ENCODE peak calls at places on chromosomes 4 and X, in ten cellular contexts. One of them, this sample, is unnamed.

GRCh38 chr4:149292422-149293055 is 523.1 kb downstream of the IQCM start:
- DNase-seq in T-helper 9 cell: no peak
- DNase-seq in T follicular helper cell: no peak
- DNase-seq in HT1080: no peak
- DNase-seq in HFF-Myc: no peak
- DNase-seq in EL: no peak
- DNase-seq in right cardiac atrium: peak
- DNase-seq in A549: no peak
- DNase-seq in stimulated activated CD4-positive, alpha-beta T cell treated with anti-CD3 and anti-CD28 coated beads, TNF-alpha, amount 100 ng/mL, for 1 hour: no peak
- DNase-seq in fibroblast of mammary gland: peak
- DNase-seq in this sample: no peak

GRCh38 chr4:1396806-1397455 is 9.3 kb downstream of the NKX1-1 start:
- DNase-seq in T-helper 9 cell: no peak
- DNase-seq in T follicular helper cell: no peak
- DNase-seq in HT1080: no peak
- DNase-seq in HFF-Myc: no peak
- DNase-seq in EL: no peak
- DNase-seq in right cardiac atrium: peak
- DNase-seq in A549: no peak
- DNase-seq in stimulated activated CD4-positive, alpha-beta T cell treated with anti-CD3 and anti-CD28 coated beads, TNF-alpha, amount 100 ng/mL, for 1 hour: no peak
- DNase-seq in fibroblast of mammary gland: no peak
- DNase-seq in this sample: no peak

GRCh38 chr4:184136525-184136924 is 81.1 kb downstream of the ENPP6 start:
- DNase-seq in T-helper 9 cell: no peak
- DNase-seq in T follicular helper cell: no peak
- DNase-seq in HT1080: no peak
- DNase-seq in HFF-Myc: no peak
- DNase-seq in EL: no peak
- DNase-seq in right cardiac atrium: no peak
- DNase-seq in A549: no peak
- DNase-seq in stimulated activated CD4-positive, alpha-beta T cell treated with anti-CD3 and anti-CD28 coated beads, TNF-alpha, amount 100 ng/mL, for 1 hour: no peak
- DNase-seq in fibroblast of mammary gland: no peak
- DNase-seq in this sample: no peak

GRCh38 chr4:21848001-21848400 is 100.6 kb downstream of the KCNIP4 start:
- DNase-seq in T-helper 9 cell: no peak
- DNase-seq in T follicular helper cell: no peak
- DNase-seq in HT1080: no peak
- DNase-seq in HFF-Myc: no peak
- DNase-seq in EL: no peak
- DNase-seq in right cardiac atrium: no peak
- DNase-seq in A549: no peak
- DNase-seq in stimulated activated CD4-positive, alpha-beta T cell treated with anti-CD3 and anti-CD28 coated beads, TNF-alpha, amount 100 ng/mL, for 1 hour: no peak
- DNase-seq in fibroblast of mammary gland: no peak
- DNase-seq in this sample: no peak

GRCh38 chr4:41949531-41949930 is 14.3 kb downstream of the TMEM33 start:
- DNase-seq in T-helper 9 cell: no peak
- DNase-seq in T follicular helper cell: no peak
- DNase-seq in HT1080: no peak
- DNase-seq in HFF-Myc: peak
- DNase-seq in EL: no peak
- DNase-seq in right cardiac atrium: no peak
- DNase-seq in A549: no peak
- DNase-seq in stimulated activated CD4-positive, alpha-beta T cell treated with anti-CD3 and anti-CD28 coated beads, TNF-alpha, amount 100 ng/mL, for 1 hour: no peak
- DNase-seq in fibroblast of mammary gland: peak
- DNase-seq in this sample: no peak

GRCh38 chr4:156958276-156959074 is 13.1 kb downstream of the PDGFC start:
- DNase-seq in T-helper 9 cell: no peak
- DNase-seq in T follicular helper cell: no peak
- DNase-seq in HT1080: no peak
- DNase-seq in HFF-Myc: no peak
- DNase-seq in EL: no peak
- DNase-seq in right cardiac atrium: no peak
- DNase-seq in A549: no peak
- DNase-seq in stimulated activated CD4-positive, alpha-beta T cell treated with anti-CD3 and anti-CD28 coated beads, TNF-alpha, amount 100 ng/mL, for 1 hour: no peak
- DNase-seq in fibroblast of mammary gland: no peak
- DNase-seq in this sample: no peak

GRCh38 chr4:184538023-184538599 is 63.8 kb upstream of the IRF2 start:
- DNase-seq in T-helper 9 cell: peak
- DNase-seq in T follicular helper cell: peak
- DNase-seq in HT1080: peak
- DNase-seq in HFF-Myc: peak
- DNase-seq in EL: peak
- DNase-seq in right cardiac atrium: peak
- DNase-seq in A549: peak
- DNase-seq in stimulated activated CD4-positive, alpha-beta T cell treated with anti-CD3 and anti-CD28 coated beads, TNF-alpha, amount 100 ng/mL, for 1 hour: peak
- DNase-seq in fibroblast of mammary gland: peak
- DNase-seq in this sample: peak

GRCh38 chrX:55132416-55132815 is 43.6 kb downstream of the PAGE2 start:
- DNase-seq in T-helper 9 cell: no peak
- DNase-seq in T follicular helper cell: no peak
- DNase-seq in HT1080: no peak
- DNase-seq in HFF-Myc: no peak
- DNase-seq in EL: no peak
- DNase-seq in right cardiac atrium: no peak
- DNase-seq in A549: no peak
- DNase-seq in stimulated activated CD4-positive, alpha-beta T cell treated with anti-CD3 and anti-CD28 coated beads, TNF-alpha, amount 100 ng/mL, for 1 hour: no peak
- DNase-seq in fibroblast of mammary gland: no peak
- DNase-seq in this sample: no peak

GRCh38 chr4:176191974-176192373 is 3.4 kb downstream of the SPATA4 start:
- DNase-seq in T-helper 9 cell: no peak
- DNase-seq in T follicular helper cell: no peak
- DNase-seq in HT1080: peak
- DNase-seq in HFF-Myc: no peak
- DNase-seq in EL: peak
- DNase-seq in right cardiac atrium: no peak
- DNase-seq in A549: peak
- DNase-seq in stimulated activated CD4-positive, alpha-beta T cell treated with anti-CD3 and anti-CD28 coated beads, TNF-alpha, amount 100 ng/mL, for 1 hour: no peak
- DNase-seq in fibroblast of mammary gland: peak
- DNase-seq in this sample: no peak